ENCODE peak calls at places on chromosomes 11 and 22, in four cellular contexts. F, K, L and G are unnamed samples.

GRCh38 chr11:65976216-65977176 is 15.0 kb downstream of the SART1 start:
- DNase-seq in L (no peak), F (no peak), K (no peak), G (no peak)

GRCh38 chr22:28935713-28936112 is 52.3 kb downstream of the ZNRF3 start:
- DNase-seq in L (no peak), F (peak), K (no peak), G (no peak)

GRCh38 chr22:23305321-23305910 is 125.1 kb downstream of the BCR start:
- DNase-seq in L (no peak), F (no peak), K (no peak), G (no peak)

GRCh38 chr11:73350908-73351636 is 25.1 kb upstream of the RELT start:
- DNase-seq in F (peak), L (no peak), K (no peak), G (peak)

GRCh38 chr11:43419460-43419859 is 60.7 kb downstream of the TTC17 start:
- DNase-seq in F (peak), L (no peak), K (no peak), G (peak)

GRCh38 chr11:64611961-64612646 is 21.1 kb downstream of the SLC22A12 start:
- DNase-seq in K (no peak), F (no peak), L (no peak), G (no peak)

GRCh38 chr11:25981998-25982397 is 349.9 kb upstream of the ANO3 start:
- DNase-seq in K (no peak), F (no peak), L (peak), G (no peak)

GRCh38 chr11:110085255-110085838 is 7.8 kb upstream of the ZC3H12C start:
- DNase-seq in K (no peak), F (no peak), L (no peak), G (no peak)

GRCh38 chr11:501683-502287 is 5.3 kb downstream of the RNH1 start:
- DNase-seq in F (no peak), L (no peak), K (no peak), G (no peak)

GRCh38 chr11:73376803-73377629 is 817 bp downstream of the RELT start:
- DNase-seq in F (peak), L (no peak), K (no peak), G (peak)

GRCh38 chr11:102553835-102554282 is 23.3 kb upstream of the MMP7 start:
- DNase-seq in K (no peak), F (no peak), L (peak), G (no peak)

GRCh38 chr11:69286358-69287327 is 7.3 kb upstream of the MYEOV start:
- DNase-seq in L (no peak), K (no peak), F (no peak), G (no peak)

GRCh38 chr11:94767701-94768601 is at the start of gene AMOTL1:
- DNase-seq in L (no peak), F (peak), K (peak), G (peak)

GRCh38 chr22:48982321-48982905 is 845.3 kb downstream of the BRD1 start:
- DNase-seq in F (no peak), L (no peak), K (no peak), G (no peak)

GRCh38 chr22:37457093-37457893 is 28.9 kb downstream of the MFNG start:
- DNase-seq in F (peak), K (peak), L (peak), G (peak)

DNA sequence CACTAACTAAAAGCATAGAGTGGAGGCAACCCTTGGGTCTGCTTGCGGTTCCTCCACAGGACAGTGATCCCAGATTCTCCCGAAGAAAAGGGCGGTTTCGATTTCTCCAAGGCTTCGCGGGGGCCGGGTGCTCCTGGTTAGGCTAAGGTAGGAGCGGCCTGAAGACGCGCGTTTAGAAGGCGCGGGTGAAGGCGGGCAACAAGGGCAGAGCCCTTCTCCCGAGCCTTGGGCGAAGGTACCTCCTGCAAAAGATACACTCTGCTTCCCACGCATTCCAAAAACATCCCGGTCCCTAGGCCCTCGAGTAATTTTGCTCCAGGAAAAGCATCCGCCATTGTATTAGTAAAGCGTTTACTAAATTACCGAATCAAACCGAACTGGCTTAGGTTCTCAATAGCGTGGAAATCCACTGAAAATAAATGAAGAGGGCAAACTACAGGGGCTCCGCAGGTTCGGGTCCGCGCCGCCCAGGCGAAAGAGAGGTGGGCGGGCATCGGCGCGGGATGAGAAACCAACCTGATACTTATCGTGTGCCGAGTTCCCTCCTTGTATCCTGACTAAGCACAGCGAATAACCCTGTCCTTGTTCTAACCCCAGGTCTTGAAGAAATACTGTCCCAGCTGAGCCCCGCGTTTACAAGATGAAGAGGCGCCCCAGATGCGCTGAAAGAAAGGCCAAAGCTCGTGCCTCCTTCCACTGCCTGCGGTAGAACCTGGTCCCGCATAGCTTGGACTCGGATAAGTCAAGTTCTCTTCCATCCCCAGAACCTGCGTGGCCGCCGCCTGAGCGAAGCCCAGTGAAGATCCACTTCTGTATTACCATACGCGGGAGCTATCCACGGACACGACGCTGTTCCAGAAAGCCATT is 1.9 kb downstream of the WT1 start:
- DNase-seq in F (peak), L (no peak), K (no peak), G (no peak)
- TF ChIP-seq EZH2 in F (no peak), L (no peak), K (peak), G (no peak)

DNA sequence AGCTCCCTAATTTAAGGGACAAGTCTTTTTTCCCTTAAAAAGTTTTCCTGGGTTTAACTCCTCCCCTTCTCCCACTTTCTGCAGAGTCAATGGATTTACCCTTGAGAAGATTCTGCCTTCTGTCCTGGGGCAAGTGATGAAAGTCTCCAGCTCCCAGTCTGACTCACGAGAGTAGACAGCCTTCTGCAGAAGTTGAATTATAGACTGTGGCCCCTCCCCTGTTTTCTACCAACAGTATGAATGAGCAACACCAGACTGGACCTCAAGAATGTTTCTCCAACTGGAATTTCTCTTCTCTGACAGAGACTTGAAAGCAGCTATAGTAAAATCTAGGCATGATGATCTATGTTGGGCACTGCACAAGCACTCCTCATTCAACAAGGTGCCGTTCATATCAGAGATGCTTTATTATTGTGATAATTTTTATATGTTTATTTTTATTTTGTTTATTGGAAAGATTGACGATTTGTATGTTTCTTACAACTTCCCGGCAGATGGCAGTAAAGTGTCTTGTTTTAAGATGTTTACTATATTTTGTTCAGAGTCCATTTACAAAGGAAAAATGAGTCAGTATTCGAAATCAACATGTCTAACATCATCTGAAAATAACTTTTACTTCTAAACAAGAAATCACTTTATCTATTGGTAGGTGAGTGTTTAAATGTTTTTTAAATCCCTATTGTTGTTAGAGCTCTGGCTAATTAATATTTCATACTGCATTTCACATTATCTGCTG is 56.6 kb downstream of the LMO2 start:
- DNase-seq in F (no peak), K (no peak), L (peak), G (peak)
- TF ChIP-seq EGR1 in F (no peak), K (no peak), L (no peak), G (no peak)

DNA sequence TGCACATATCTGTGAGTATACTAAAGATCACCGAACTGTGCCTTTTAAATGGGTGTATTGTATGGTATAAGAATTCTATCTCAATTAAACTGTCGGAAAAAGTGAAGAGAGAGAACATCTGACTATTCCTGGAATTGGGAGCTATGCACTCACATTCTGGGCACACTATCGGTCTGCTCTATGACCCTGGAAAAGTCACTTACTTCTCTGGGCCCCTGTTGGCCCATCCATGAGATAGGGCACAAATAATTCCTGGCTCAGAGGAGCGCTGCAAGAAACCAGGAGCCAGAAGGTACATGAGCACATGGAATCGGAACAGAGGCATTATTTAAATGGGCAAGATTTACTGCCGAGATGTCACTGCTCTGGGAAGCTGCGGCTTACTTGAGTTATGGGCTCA is 142.7 kb downstream of the DSCAML1 start:
- DNase-seq in F (no peak), L (no peak), K (no peak), G (no peak)
- TF ChIP-seq EZH2 in F (no peak), L (no peak), K (no peak), G (no peak)

GRCh38 chr11:134445601-134446325 is 33.7 kb upstream of the B3GAT1 start:
- DNase-seq in F (no peak), L (no peak), K (no peak), G (no peak)
- TF ChIP-seq EGR1 in F (no peak), L (no peak), K (no peak), G (no peak)

GRCh38 chr22:41913040-41913719 is 1.7 kb downstream of the SHISA8 start:
- DNase-seq in K (no peak), L (no peak), F (no peak), G (no peak)
- TF ChIP-seq EZH2 in K (no peak), L (no peak), F (no peak), G (no peak)

GRCh38 chr22:38707984-38708383 is 2.2 kb downstream of the GTPBP1 start:
- DNase-seq in F (no peak), L (no peak), K (no peak), G (no peak)
- TF ChIP-seq EGR1 in F (no peak), L (no peak), K (no peak), G (no peak)